ENCODE peak calls at places on chromosome 5, in ten cellular contexts. One of them, this sample, is unnamed.

GRCh38 chr5:74272019-74272775 is 368.3 kb downstream of the ENC1 start:
- DNase-seq in ovary: no peak
- DNase-seq in mucosa of descending colon: no peak
- DNase-seq in Panc1: no peak
- DNase-seq in fibroblast of lung: peak; percentile 86
- DNase-seq in left lung: no peak
- DNase-seq in epithelial cell of esophagus: peak; percentile 48
- DNase-seq in heart right ventricle: no peak
- DNase-seq in AG04449: no peak
- DNase-seq in foreskin fibroblast: peak; percentile 70
- DNase-seq in this sample: no peak

GRCh38 chr5:34611829-34612415 is 44.2 kb upstream of the RAI14 start:
- DNase-seq in ovary: no peak
- DNase-seq in mucosa of descending colon: no peak
- DNase-seq in Panc1: no peak
- DNase-seq in fibroblast of lung: no peak
- DNase-seq in left lung: no peak
- DNase-seq in epithelial cell of esophagus: no peak
- DNase-seq in heart right ventricle: no peak
- DNase-seq in AG04449: no peak
- DNase-seq in foreskin fibroblast: no peak
- DNase-seq in this sample: no peak

GRCh38 chr5:143350790-143351603 is 52.5 kb downstream of the NR3C1 start:
- DNase-seq in ovary: no peak
- DNase-seq in mucosa of descending colon: no peak
- DNase-seq in Panc1: no peak
- DNase-seq in fibroblast of lung: peak; percentile 92
- DNase-seq in left lung: no peak
- DNase-seq in epithelial cell of esophagus: peak; percentile 73
- DNase-seq in heart right ventricle: no peak
- DNase-seq in AG04449: peak; percentile 77
- DNase-seq in foreskin fibroblast: peak; percentile 87
- DNase-seq in this sample: peak; percentile 87

GRCh38 chr5:168312606-168313297 is 21.3 kb downstream of the WWC1 start:
- DNase-seq in ovary: no peak
- DNase-seq in mucosa of descending colon: no peak
- DNase-seq in Panc1: no peak
- DNase-seq in fibroblast of lung: no peak
- DNase-seq in left lung: no peak
- DNase-seq in epithelial cell of esophagus: no peak
- DNase-seq in heart right ventricle: no peak
- DNase-seq in AG04449: no peak
- DNase-seq in foreskin fibroblast: no peak
- DNase-seq in this sample: no peak

GRCh38 chr5:101431201-101431600 is 528.1 kb upstream of the ST8SIA4 start:
- DNase-seq in ovary: no peak
- DNase-seq in mucosa of descending colon: no peak
- DNase-seq in Panc1: no peak
- DNase-seq in fibroblast of lung: no peak
- DNase-seq in left lung: no peak
- DNase-seq in epithelial cell of esophagus: no peak
- DNase-seq in heart right ventricle: no peak
- DNase-seq in AG04449: no peak
- DNase-seq in foreskin fibroblast: no peak
- DNase-seq in this sample: no peak

GRCh38 chr5:63293317-63293716 is 668.9 kb downstream of the HTR1A start:
- DNase-seq in ovary: no peak
- DNase-seq in mucosa of descending colon: no peak
- DNase-seq in Panc1: no peak
- DNase-seq in fibroblast of lung: no peak
- DNase-seq in left lung: no peak
- DNase-seq in epithelial cell of esophagus: no peak
- DNase-seq in heart right ventricle: no peak
- DNase-seq in AG04449: no peak
- DNase-seq in foreskin fibroblast: no peak
- DNase-seq in this sample: no peak

GRCh38 chr5:148542812-148543211 is 111.5 kb downstream of the HTR4 start:
- DNase-seq in ovary: no peak
- DNase-seq in mucosa of descending colon: no peak
- DNase-seq in Panc1: no peak
- DNase-seq in fibroblast of lung: peak; percentile 13
- DNase-seq in left lung: no peak
- DNase-seq in epithelial cell of esophagus: peak; percentile 24
- DNase-seq in heart right ventricle: no peak
- DNase-seq in AG04449: no peak
- DNase-seq in foreskin fibroblast: peak; percentile 73
- DNase-seq in this sample: no peak

GRCh38 chr5:84634256-84634655 is 249.6 kb upstream of the EDIL3 start:
- DNase-seq in ovary: no peak
- DNase-seq in mucosa of descending colon: no peak
- DNase-seq in Panc1: no peak
- DNase-seq in fibroblast of lung: peak; percentile 27
- DNase-seq in left lung: no peak
- DNase-seq in epithelial cell of esophagus: peak; percentile 85
- DNase-seq in heart right ventricle: no peak
- DNase-seq in AG04449: no peak
- DNase-seq in foreskin fibroblast: no peak
- DNase-seq in this sample: no peak

DNA sequence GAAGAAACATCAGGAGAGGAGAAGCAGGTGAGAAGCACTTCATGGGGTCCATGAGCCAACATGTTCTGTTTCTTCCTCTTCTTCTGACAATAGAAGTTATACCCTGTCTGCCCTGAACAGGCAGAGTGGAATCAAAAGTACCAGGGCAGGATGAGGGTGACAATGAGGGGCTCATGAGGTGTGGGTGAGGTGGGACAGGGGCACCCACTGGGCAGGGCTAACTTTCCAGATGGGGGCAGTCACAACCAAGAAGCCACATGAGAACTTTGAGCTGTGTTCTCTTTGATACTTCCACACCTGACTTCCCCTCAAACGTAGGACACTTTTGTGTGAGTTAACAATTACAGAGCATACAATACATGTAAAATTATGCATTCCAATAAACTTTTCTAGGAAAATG is 92.7 kb downstream of the LHFPL2 start:
- DNase-seq in ovary: no peak
- DNase-seq in mucosa of descending colon: no peak
- DNase-seq in Panc1: no peak
- DNase-seq in fibroblast of lung: no peak
- DNase-seq in left lung: no peak
- DNase-seq in epithelial cell of esophagus: no peak
- DNase-seq in heart right ventricle: no peak
- DNase-seq in AG04449: no peak
- DNase-seq in foreskin fibroblast: no peak
- DNase-seq in this sample: no peak
- TF ChIP-seq CTCF in ovary: no peak
- TF ChIP-seq CTCF in mucosa of descending colon: no peak
- TF ChIP-seq CTCF in Panc1: no peak
- TF ChIP-seq CTCF in fibroblast of lung: no peak
- TF ChIP-seq CTCF in left lung: no peak
- TF ChIP-seq CTCF in epithelial cell of esophagus: no peak
- TF ChIP-seq CTCF in heart right ventricle: no peak
- TF ChIP-seq CTCF in AG04449: no peak
- TF ChIP-seq CTCF in foreskin fibroblast: no peak
- TF ChIP-seq CTCF in this sample: no peak

GRCh38 chr5:56023296-56023695 is 28.5 kb upstream of the IL6ST start:
- DNase-seq in ovary: no peak
- DNase-seq in mucosa of descending colon: no peak
- DNase-seq in Panc1: no peak
- DNase-seq in fibroblast of lung: no peak
- DNase-seq in left lung: no peak
- DNase-seq in epithelial cell of esophagus: peak; percentile 33
- DNase-seq in heart right ventricle: no peak
- DNase-seq in AG04449: no peak
- DNase-seq in foreskin fibroblast: peak; percentile 58
- DNase-seq in this sample: no peak

GRCh38 chr5:56024810-56025302 is 30.1 kb upstream of the IL6ST start:
- DNase-seq in ovary: no peak
- DNase-seq in mucosa of descending colon: no peak
- DNase-seq in Panc1: no peak
- DNase-seq in fibroblast of lung: no peak
- DNase-seq in left lung: no peak
- DNase-seq in epithelial cell of esophagus: no peak
- DNase-seq in heart right ventricle: no peak
- DNase-seq in AG04449: no peak
- DNase-seq in foreskin fibroblast: no peak
- DNase-seq in this sample: no peak

GRCh38 chr5:56025303-56025885 is 30.6 kb upstream of the IL6ST start:
- DNase-seq in ovary: no peak
- DNase-seq in mucosa of descending colon: no peak
- DNase-seq in Panc1: no peak
- DNase-seq in fibroblast of lung: no peak
- DNase-seq in left lung: no peak
- DNase-seq in epithelial cell of esophagus: no peak
- DNase-seq in heart right ventricle: no peak
- DNase-seq in AG04449: no peak
- DNase-seq in foreskin fibroblast: no peak
- DNase-seq in this sample: no peak

GRCh38 chr5:56018860-56019259 is 24.1 kb upstream of the IL6ST start:
- DNase-seq in ovary: no peak
- DNase-seq in mucosa of descending colon: no peak
- DNase-seq in Panc1: no peak
- DNase-seq in fibroblast of lung: no peak
- DNase-seq in left lung: no peak
- DNase-seq in epithelial cell of esophagus: no peak
- DNase-seq in heart right ventricle: no peak
- DNase-seq in AG04449: no peak
- DNase-seq in foreskin fibroblast: no peak
- DNase-seq in this sample: no peak

DNA sequence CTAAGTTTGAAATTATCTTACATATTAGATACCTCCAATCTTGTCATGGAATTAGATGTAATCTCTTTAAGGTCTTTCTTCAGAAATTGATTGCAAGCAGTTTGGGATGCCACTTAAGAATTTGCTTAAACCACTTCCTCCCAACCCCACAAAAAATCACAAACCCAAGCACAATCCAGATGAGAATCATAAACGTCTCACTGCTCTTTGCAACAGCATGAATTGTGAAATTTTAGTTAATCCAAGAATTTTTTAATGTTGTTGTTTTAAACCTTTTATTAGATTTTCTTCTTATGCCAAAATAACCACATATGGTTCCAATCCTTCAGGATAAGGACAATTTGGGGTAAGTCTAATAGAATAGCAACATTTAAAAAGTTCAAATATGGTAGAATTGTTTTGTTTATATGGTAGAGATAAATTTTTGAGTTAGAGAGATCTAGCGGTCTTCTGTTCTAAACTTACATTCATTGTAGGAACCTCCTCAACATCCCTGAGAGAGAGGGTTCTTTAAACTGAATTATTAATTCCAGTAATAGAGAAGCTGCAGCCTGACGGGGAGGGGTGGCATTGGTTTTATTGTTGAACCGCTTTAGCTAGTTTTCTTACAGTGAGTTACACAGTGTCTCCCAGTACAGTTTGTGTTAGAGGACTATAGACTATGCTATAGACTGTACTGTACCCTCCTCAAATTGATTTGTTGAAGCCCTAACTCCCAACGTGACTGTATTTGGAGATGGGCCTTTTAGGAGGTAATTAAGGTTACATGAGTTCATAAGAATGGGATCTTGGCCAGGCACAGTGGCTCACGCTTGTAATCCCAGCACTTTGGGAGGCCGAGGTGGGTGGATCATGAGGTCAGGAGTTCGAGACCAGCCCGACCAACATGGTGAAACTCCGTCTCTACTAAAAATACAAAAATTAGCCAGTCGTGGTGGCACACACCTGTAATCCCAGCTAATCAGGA is 24.8 kb upstream of the IL6ST start:
- DNase-seq in ovary: no peak
- DNase-seq in mucosa of descending colon: no peak
- DNase-seq in Panc1: no peak
- DNase-seq in fibroblast of lung: no peak
- DNase-seq in left lung: no peak
- DNase-seq in epithelial cell of esophagus: no peak
- DNase-seq in heart right ventricle: no peak
- DNase-seq in AG04449: no peak
- DNase-seq in foreskin fibroblast: peak; percentile 86
- DNase-seq in this sample: peak; percentile 53
- H3K4me3 ChIP-seq in ovary: no peak overlapping the region
- H3K4me3 ChIP-seq in mucosa of descending colon: no peak overlapping the region
- H3K4me3 ChIP-seq in Panc1: no peak overlapping the region
- H3K4me3 ChIP-seq in fibroblast of lung: no peak overlapping the region
- H3K4me3 ChIP-seq in left lung: no peak overlapping the region
- H3K4me3 ChIP-seq in epithelial cell of esophagus: no peak overlapping the region
- H3K4me3 ChIP-seq in heart right ventricle: no peak overlapping the region
- H3K4me3 ChIP-seq in AG04449: no peak overlapping the region
- H3K4me3 ChIP-seq in foreskin fibroblast: no peak overlapping the region
- H3K4me3 ChIP-seq in this sample: no peak overlapping the region

DNA sequence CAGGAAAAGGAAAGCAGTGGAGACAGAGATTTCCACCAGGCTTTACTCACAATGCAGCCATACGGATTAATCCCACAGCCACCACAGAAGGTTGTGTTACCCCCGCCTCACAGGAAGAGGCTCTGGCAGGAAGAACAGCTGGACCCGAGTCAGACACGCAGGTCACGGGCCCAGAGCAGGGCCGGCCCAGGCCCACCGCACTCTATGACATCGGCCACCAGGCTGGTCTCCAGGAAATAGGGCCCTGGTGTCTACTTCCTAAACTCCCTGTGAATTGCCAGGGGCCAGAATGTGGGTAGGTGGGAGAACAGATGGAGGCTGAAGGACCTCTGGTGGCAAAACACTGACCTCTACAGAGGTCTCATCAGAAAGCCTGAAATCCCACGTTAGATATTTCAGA is 15.6 kb downstream of the MGAT1 start:
- DNase-seq in ovary: no peak
- DNase-seq in mucosa of descending colon: no peak
- DNase-seq in Panc1: no peak
- DNase-seq in fibroblast of lung: no peak
- DNase-seq in left lung: no peak
- DNase-seq in epithelial cell of esophagus: no peak
- DNase-seq in heart right ventricle: no peak
- DNase-seq in AG04449: no peak
- DNase-seq in foreskin fibroblast: no peak
- DNase-seq in this sample: no peak
- TF ChIP-seq CTCF in ovary: no peak
- TF ChIP-seq CTCF in mucosa of descending colon: no peak
- TF ChIP-seq CTCF in Panc1: no peak
- TF ChIP-seq CTCF in fibroblast of lung: no peak
- TF ChIP-seq CTCF in left lung: no peak
- TF ChIP-seq CTCF in epithelial cell of esophagus: no peak
- TF ChIP-seq CTCF in heart right ventricle: no peak
- TF ChIP-seq CTCF in AG04449: no peak
- TF ChIP-seq CTCF in foreskin fibroblast: no peak
- TF ChIP-seq CTCF in this sample: no peak

GRCh38 chr5:136190904-136191303 is 2.1 kb downstream of the SMIM32 start:
- DNase-seq in ovary: no peak
- DNase-seq in mucosa of descending colon: no peak
- DNase-seq in Panc1: no peak
- DNase-seq in fibroblast of lung: no peak
- DNase-seq in left lung: no peak
- DNase-seq in epithelial cell of esophagus: no peak
- DNase-seq in heart right ventricle: no peak
- DNase-seq in AG04449: no peak
- DNase-seq in foreskin fibroblast: peak; percentile 23
- DNase-seq in this sample: no peak

GRCh38 chr5:136192015-136192525 is 892 bp downstream of the SMIM32 start:
- DNase-seq in ovary: no peak
- DNase-seq in mucosa of descending colon: no peak
- DNase-seq in Panc1: no peak
- DNase-seq in fibroblast of lung: peak; percentile 16
- DNase-seq in left lung: no peak
- DNase-seq in epithelial cell of esophagus: peak; percentile 21
- DNase-seq in heart right ventricle: no peak
- DNase-seq in AG04449: no peak
- DNase-seq in foreskin fibroblast: peak; percentile 45
- DNase-seq in this sample: peak; percentile 11

GRCh38 chr5:136193396-136193935 is 504 bp upstream of the SMIM32 start:
- DNase-seq in ovary: no peak
- DNase-seq in mucosa of descending colon: no peak
- DNase-seq in Panc1: no peak
- DNase-seq in fibroblast of lung: no peak
- DNase-seq in left lung: no peak
- DNase-seq in epithelial cell of esophagus: peak; percentile 24
- DNase-seq in heart right ventricle: no peak
- DNase-seq in AG04449: no peak
- DNase-seq in foreskin fibroblast: no peak
- DNase-seq in this sample: no peak

GRCh38 chr5:136192526-136193395 is at the start of gene SMIM32:
- DNase-seq in ovary: no peak
- DNase-seq in mucosa of descending colon: peak; percentile 66
- DNase-seq in Panc1: no peak
- DNase-seq in fibroblast of lung: peak; percentile 20
- DNase-seq in left lung: no peak
- DNase-seq in epithelial cell of esophagus: peak; percentile 28
- DNase-seq in heart right ventricle: no peak
- DNase-seq in AG04449: no peak
- DNase-seq in foreskin fibroblast: peak; percentile 34
- DNase-seq in this sample: peak; percentile 7

DNA sequence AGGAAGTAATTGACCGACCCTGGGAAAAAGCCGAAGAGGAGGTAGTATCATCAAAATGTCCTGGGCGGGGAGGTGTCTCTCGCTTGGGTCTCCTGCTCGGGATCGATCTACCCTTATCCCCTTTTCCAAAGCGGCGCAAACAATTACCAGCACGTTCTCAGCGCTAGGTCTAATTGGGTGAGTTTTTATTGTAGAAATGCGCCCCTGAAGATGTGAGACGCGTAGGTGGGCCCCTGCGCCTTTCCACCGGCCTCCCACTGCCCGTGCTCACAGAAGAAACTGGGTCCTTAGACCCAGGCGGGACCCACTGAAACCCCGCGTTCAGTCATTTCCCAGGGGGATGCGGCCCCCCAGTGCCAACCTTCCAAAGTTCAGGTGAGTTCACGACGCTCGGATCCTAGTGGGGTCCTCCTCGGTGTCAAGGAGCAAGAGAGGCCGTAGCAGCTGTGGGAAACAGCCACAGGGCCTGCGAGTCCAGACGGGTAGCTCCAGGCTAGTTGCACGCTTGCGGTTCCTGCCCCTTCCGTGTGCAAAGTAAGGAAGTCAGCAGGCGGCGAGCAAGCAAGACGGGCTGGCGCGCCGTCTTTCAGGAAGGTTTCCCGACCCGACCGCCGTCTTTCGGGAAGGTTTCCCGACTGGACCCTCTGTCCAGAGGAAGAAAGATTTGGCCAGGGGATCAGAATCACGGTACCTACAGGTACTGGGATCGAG is 1.5 kb downstream of the SMIM32 start:
- DNase-seq in ovary: no peak
- DNase-seq in mucosa of descending colon: peak; percentile 69
- DNase-seq in Panc1: no peak
- DNase-seq in fibroblast of lung: peak; percentile 54
- DNase-seq in left lung: no peak
- DNase-seq in epithelial cell of esophagus: peak; percentile 71
- DNase-seq in heart right ventricle: no peak
- DNase-seq in AG04449: no peak
- DNase-seq in foreskin fibroblast: peak; percentile 57
- DNase-seq in this sample: peak; percentile 41
- H3K4me3 ChIP-seq in ovary: peak overlapping the region; percentile 33
- H3K4me3 ChIP-seq in mucosa of descending colon: no peak overlapping the region
- H3K4me3 ChIP-seq in Panc1: peak overlapping the region; percentile 41
- H3K4me3 ChIP-seq in fibroblast of lung: no peak overlapping the region
- H3K4me3 ChIP-seq in left lung: no peak overlapping the region
- H3K4me3 ChIP-seq in epithelial cell of esophagus: peak overlapping the region; percentile 44
- H3K4me3 ChIP-seq in heart right ventricle: peak overlapping the region; percentile 61
- H3K4me3 ChIP-seq in AG04449: peak overlapping the region; percentile 45
- H3K4me3 ChIP-seq in foreskin fibroblast: no peak overlapping the region
- H3K4me3 ChIP-seq in this sample: peak overlapping the region; percentile 34

This sample was measured in fibroblast of pulmonary artery.